ENCODE peak calls at places on chromosomes 7 and 10, in six cellular contexts. Z is amniotic stem cell; K is effector memory CD4-positive, alpha-beta T cell; M is iris pigment epithelial cell; T is left cardiac atrium; I is stimulated activated CD8-positive, alpha-beta memory T cell treated with anti-CD3 and anti-CD28 coated beads, Interleukin-15, amount 100 ng/mL, for 24 hours. U is an unnamed sample.

GRCh38 chr10:73859441-73860049 is 14.8 kb downstream of the CAMK2G start:
- DNase-seq in Z (no peak), K (peak; percentile 36), M (peak; percentile 46), T (no peak), I (no peak), U (no peak)

GRCh38 chr10:70115948-70116682 is 16.5 kb downstream of the AIFM2 start:
- DNase-seq in Z (no peak), K (peak; percentile 21), M (no peak), T (peak; percentile 56), I (no peak), U (peak; percentile 29)

GRCh38 chr10:852386-852785 is 79.1 kb downstream of the LARP4B start:
- DNase-seq in Z (no peak), K (no peak), M (no peak), T (no peak), I (no peak), U (no peak)

GRCh38 chr10:79028456-79029010 is 40.2 kb upstream of the ZMIZ1 start:
- DNase-seq in Z (no peak), K (no peak), M (no peak), T (peak; percentile 9), I (no peak), U (no peak)

GRCh38 chr7:90111-91063 is 102.0 kb upstream of the FAM20C start:
- DNase-seq in Z (no peak), K (no peak), M (peak; percentile 75), T (no peak), I (no peak), U (no peak)

GRCh38 chr10:1362589-1363465 is 306.6 kb downstream of the WDR37 start:
- DNase-seq in Z (no peak), K (no peak), M (no peak), T (no peak), I (no peak), U (no peak)

GRCh38 chr10:71621783-71622526 is 97.6 kb downstream of the C10orf105 start:
- DNase-seq in Z (no peak), K (no peak), M (peak; percentile 41), T (no peak), I (no peak), U (no peak)

GRCh38 chr10:75019360-75019759 is 92.1 kb upstream of the SAMD8 start:
- DNase-seq in Z (no peak), K (no peak), M (peak; percentile 41), T (no peak), I (no peak), U (no peak)

GRCh38 chr7:41134242-41134872 is 568.5 kb downstream of the INHBA start:
- DNase-seq in Z (no peak), K (no peak), M (peak; percentile 24), T (no peak), I (no peak), U (no peak)

GRCh38 chr7:151038951-151039849 is 9.1 kb upstream of the ASIC3 start:
- DNase-seq in Z (peak; percentile 81), K (peak; percentile 39), M (peak; percentile 91), T (peak; percentile 87), I (no peak), U (peak; percentile 87)

GRCh38 chr7:27173412-27174076 is 576 bp downstream of the HOXA10 start:
- DNase-seq in Z (no peak), K (no peak), M (no peak), T (no peak), I (no peak), U (no peak)

GRCh38 chr10:71483871-71484270 is 87.2 kb downstream of the CDH23 start:
- DNase-seq in Z (no peak), K (no peak), M (no peak), T (no peak), I (no peak), U (no peak)

GRCh38 chr10:73501651-73502050 is 5.8 kb upstream of the PPP3CB start:
- DNase-seq in Z (no peak), K (no peak), M (peak; percentile 21), T (no peak), I (no peak), U (no peak)

GRCh38 chr10:4498763-4499251 is 327.2 kb upstream of the AKR1E2 start:
- DNase-seq in Z (peak; percentile 80), K (no peak), M (peak; percentile 90), T (no peak), I (no peak), U (no peak)

GRCh38 chr7:57308631-57309408 is 141.2 kb upstream of the ZNF716 start:
- DNase-seq in Z (no peak), K (no peak), M (no peak), T (no peak), I (no peak), U (no peak)

GRCh38 chr7:153943428-153944370 is 108.5 kb upstream of the DPP6 start:
- DNase-seq in Z (no peak), K (no peak), M (no peak), T (no peak), I (no peak), U (no peak)

GRCh38 chr7:120802751-120803150 is 55.2 kb downstream of the TSPAN12 start:
- DNase-seq in Z (no peak), K (no peak), M (no peak), T (no peak), I (no peak), U (no peak)

GRCh38 chr10:69438531-69439349 is 12.5 kb upstream of the TSPAN15 start:
- DNase-seq in Z (no peak), K (no peak), M (peak; percentile 47), T (no peak), I (no peak), U (no peak)

GRCh38 chr7:27128776-27129728 is 1.5 kb downstream of the HOXA4 start:
- DNase-seq in Z (no peak), K (no peak), M (no peak), T (no peak), I (no peak), U (no peak)

GRCh38 chr7:50667789-50668226 is 102.6 kb upstream of the DDC start:
- DNase-seq in Z (no peak), K (no peak), M (no peak), T (peak; percentile 65), I (no peak), U (peak; percentile 57)

GRCh38 chr7:101153969-101154692 is at the start of gene AP1S1:
- DNase-seq in Z (peak; percentile 70), K (peak; percentile 81), M (peak; percentile 93), T (peak; percentile 94), I (peak; percentile 81), U (peak; percentile 96)

GRCh38 chr7:5428470-5429252 is 5.0 kb upstream of the TNRC18 start:
- DNase-seq in Z (peak; percentile 46), K (no peak), M (peak; percentile 94), T (peak; percentile 84), I (no peak), U (peak; percentile 67)

GRCh38 chr7:131123991-131124629 is 203.6 kb upstream of the MKLN1 start:
- DNase-seq in Z (no peak), K (no peak), M (no peak), T (no peak), I (no peak), U (no peak)

GRCh38 chr7:79997345-79997744 is 137.3 kb upstream of the GNAI1 start:
- DNase-seq in Z (no peak), K (no peak), M (no peak), T (no peak), I (no peak), U (no peak)

GRCh38 chr7:157581740-157582139 is 244.9 kb downstream of the DNAJB6 start:
- DNase-seq in Z (no peak), K (no peak), M (no peak), T (no peak), I (no peak), U (peak; percentile 4)

GRCh38 chr10:132363921-132364593 is 32.1 kb downstream of the LRRC27 start:
- DNase-seq in Z (no peak), K (no peak), M (peak; percentile 21), T (no peak), I (no peak), U (no peak)

GRCh38 chr7:128923411-128923800 is 12.9 kb upstream of the KCP start:
- DNase-seq in Z (no peak), K (no peak), M (no peak), T (no peak), I (no peak), U (no peak)

GRCh38 chr7:151808296-151809155 is 68.4 kb downstream of the PRKAG2 start:
- DNase-seq in Z (no peak), K (no peak), M (no peak), T (no peak), I (no peak), U (no peak)

GRCh38 chr7:2944729-2945128 is 98.9 kb downstream of the CARD11 start:
- DNase-seq in Z (no peak), K (no peak), M (no peak), T (no peak), I (no peak), U (no peak)

GRCh38 chr7:47253650-47254080 is 328.2 kb downstream of the TNS3 start:
- DNase-seq in Z (no peak), K (no peak), M (peak; percentile 71), T (peak; percentile 54), I (no peak), U (no peak)